ENCODE peak calls at places on chromosomes 7 and 10, in nine cellular contexts. I is GM04504, A is hypothalamus, H is ELF-1, C is transverse colon, X is frontal cortex, B is bronchial epithelial cell, Q is progenitor cell of endocrine pancreas, J is nucleus accumbens. P is an unnamed sample.

GRCh38 chr7:47669178-47669878 is 87.4 kb upstream of the TNS3 start:
- DNase-seq in C (peak), Q (no peak), J (no peak), B (peak), H (peak), I (peak), X (peak), A (no peak), P (peak)

GRCh38 chr10:120735773-120736371 is 115.3 kb upstream of the WDR11 start:
- DNase-seq in X (no peak), A (no peak), H (no peak), B (peak), J (no peak), I (peak), C (no peak), Q (no peak), P (no peak)

GRCh38 chr10:88707429-88708110 is 1.5 kb downstream of the LIPK start:
- DNase-seq in X (no peak), J (no peak), I (peak), B (peak), A (no peak), H (no peak), C (no peak), Q (no peak), P (no peak)

GRCh38 chr10:5449823-5450222 is 37.5 kb downstream of the NET1 start:
- DNase-seq in B (peak), C (no peak), I (no peak), J (no peak), H (no peak), Q (no peak), X (no peak), A (no peak), P (no peak)

GRCh38 chr7:112122144-112122543 is 84.1 kb downstream of the DOCK4 start:
- DNase-seq in Q (no peak), J (no peak), B (no peak), H (no peak), A (no peak), X (no peak), C (no peak), I (no peak), P (no peak)

GRCh38 chr7:27095897-27096755 is at the start of gene HOXA1:
- DNase-seq in C (peak), H (peak), J (no peak), X (peak), B (peak), I (peak), A (peak), Q (peak), P (peak)

GRCh38 chr10:15209827-15210509 is 41.5 kb upstream of the NMT2 start:
- DNase-seq in A (peak), J (peak), C (peak), Q (peak), I (peak), B (peak), H (peak), X (peak), P (peak)

GRCh38 chr7:8261711-8262695 is at the start of gene ICA1:
- DNase-seq in B (peak), J (peak), I (no peak), X (peak), Q (peak), A (no peak), H (peak), C (peak), P (no peak)

GRCh38 chr7:52838981-52839411 is 196.4 kb upstream of the POM121L12 start:
- DNase-seq in B (peak), A (no peak), X (no peak), C (no peak), Q (no peak), I (no peak), J (no peak), H (no peak), P (no peak)

GRCh38 chr10:49071221-49071761 is 44.0 kb downstream of the VSTM4 start:
- DNase-seq in X (no peak), Q (no peak), A (no peak), C (no peak), I (no peak), J (no peak), B (peak), H (no peak), P (no peak)

GRCh38 chr10:30027057-30028005 is 32.1 kb downstream of the JCAD start:
- DNase-seq in X (no peak), J (no peak), I (no peak), A (no peak), H (peak), B (peak), Q (no peak), C (peak), P (peak)

GRCh38 chr7:25262586-25262985 is 34.3 kb upstream of the NPVF start:
- DNase-seq in Q (no peak), J (no peak), I (no peak), B (peak), A (no peak), X (no peak), C (no peak), H (peak), P (no peak)

GRCh38 chr10:124308811-124309210 is 109.9 kb downstream of the OAT start:
- DNase-seq in C (no peak), A (no peak), H (no peak), X (no peak), B (no peak), Q (no peak), J (no peak), I (no peak), P (no peak)

GRCh38 chr10:50577681-50578350 is 45.9 kb downstream of the SGMS1 start:
- DNase-seq in H (peak), C (peak), I (no peak), X (no peak), A (no peak), Q (no peak), J (no peak), B (peak), P (no peak)

GRCh38 chr10:15719899-15720634 is at the start of gene ITGA8:
- DNase-seq in B (no peak), Q (no peak), A (no peak), J (no peak), H (peak), I (no peak), X (peak), C (peak), P (no peak)

GRCh38 chr7:158468225-158468624 is 119.4 kb downstream of the PTPRN2 start:
- DNase-seq in Q (no peak), J (no peak), I (no peak), A (no peak), C (no peak), X (no peak), B (no peak), H (peak), P (no peak)

GRCh38 chr10:34031410-34031809 is 696.9 kb upstream of the NRP1 start:
- DNase-seq in J (no peak), H (no peak), I (peak), Q (no peak), A (no peak), B (peak), X (no peak), C (peak), P (no peak)

GRCh38 chr7:99422091-99422624 is 13.4 kb downstream of the BUD31 start:
- DNase-seq in C (no peak), I (no peak), Q (no peak), B (no peak), H (no peak), J (no peak), X (no peak), A (no peak), P (no peak)

GRCh38 chr10:102624751-102625330 is 19.4 kb upstream of the TRIM8 start:
- DNase-seq in C (no peak), A (no peak), I (no peak), B (no peak), J (no peak), Q (no peak), H (no peak), X (no peak), P (no peak)

GRCh38 chr7:4809091-4809591 is 33.7 kb downstream of the AP5Z1 start:
- DNase-seq in H (no peak), I (no peak), A (no peak), Q (no peak), B (no peak), C (no peak), X (no peak), J (peak), P (no peak)

GRCh38 chr10:43250625-43250924 is 16.3 kb downstream of the RASGEF1A start:
- DNase-seq in A (no peak), I (no peak), C (no peak), X (no peak), H (no peak), Q (no peak), B (no peak), J (no peak), P (no peak)

GRCh38 chr7:98618786-98619185 is 1.7 kb downstream of the NPTX2 start:
- DNase-seq in X (no peak), B (peak), H (no peak), C (no peak), J (no peak), Q (no peak), I (no peak), A (no peak), P (no peak)

GRCh38 chr7:23106801-23107713 is 1.5 kb downstream of the KLHL7 start:
- DNase-seq in J (no peak), A (no peak), I (no peak), Q (no peak), C (no peak), B (peak), X (no peak), H (no peak), P (no peak)

GRCh38 chr10:49334993-49335972 is 36.3 kb downstream of the C10orf71 start:
- DNase-seq in A (no peak), I (no peak), Q (no peak), J (no peak), B (no peak), C (no peak), H (no peak), X (no peak), P (peak)

GRCh38 chr10:123997013-123997412 is 96.4 kb downstream of the CHST15 start:
- DNase-seq in I (no peak), C (no peak), B (no peak), X (no peak), J (no peak), H (no peak), A (no peak), Q (no peak), P (no peak)

GRCh38 chr10:130957423-130957822 is 354.1 kb downstream of the TCERG1L start:
- DNase-seq in C (no peak), X (no peak), A (no peak), B (no peak), J (no peak), I (no peak), Q (no peak), H (no peak), P (no peak)

GRCh38 chr7:137755846-137756685 is 90.7 kb downstream of the DGKI start:
- DNase-seq in J (no peak), B (no peak), X (no peak), I (no peak), C (no peak), H (no peak), A (no peak), Q (no peak), P (no peak)

GRCh38 chr7:106112972-106113421 is 885 bp upstream of the SYPL1 start:
- DNase-seq in H (peak), I (no peak), J (no peak), X (no peak), C (no peak), Q (no peak), B (no peak), A (no peak), P (no peak)

GRCh38 chr7:38502289-38502688 is 128.9 kb downstream of the AMPH start:
- DNase-seq in H (no peak), J (no peak), X (no peak), I (no peak), C (no peak), Q (no peak), B (peak), A (no peak), P (no peak)

GRCh38 chr7:99990417-99990816 is 14.6 kb upstream of the AZGP1 start:
- DNase-seq in C (no peak), I (no peak), A (no peak), B (no peak), Q (no peak), J (no peak), H (no peak), X (no peak), P (no peak)

GRCh38 chr10:106711313-106711906 is 453.1 kb downstream of the SORCS1 start:
- DNase-seq in Q (no peak), C (peak), X (peak), B (peak), H (peak), J (peak), I (no peak), A (peak), P (no peak)

GRCh38 chr7:29146082-29146706 is at the start of gene CPVL:
- DNase-seq in A (peak), C (peak), X (no peak), I (no peak), Q (peak), J (peak), B (no peak), H (peak), P (no peak)

GRCh38 chr7:11754933-11755332 is 77.1 kb downstream of the THSD7A start:
- DNase-seq in J (no peak), X (no peak), C (no peak), Q (no peak), B (no peak), H (no peak), I (no peak), A (no peak), P (no peak)